ENCODE peak calls at places on chromosome X, in four cellular contexts. Z is psoas muscle, W is IMR-90, B is heart left ventricle. C is an unnamed sample.

GRCh38 chrX:20139966-20140365 is 1.7 kb downstream of the EIF1AX start:
- DNase-seq in B (no peak), Z (no peak), W (peak; percentile 59), C (no peak)

GRCh38 chrX:148681605-148682004 is 181.2 kb downstream of the AFF2 start:
- DNase-seq in B (no peak), W (no peak), Z (no peak), C (no peak)

GRCh38 chrX:119272882-119273806 is 37.1 kb downstream of the PGRMC1 start:
- DNase-seq in W (peak; percentile 21), B (peak; percentile 60), Z (peak; percentile 59), C (peak; percentile 70)

GRCh38 chrX:53714580-53715335 is 28.2 kb upstream of the HUWE1 start:
- DNase-seq in Z (no peak), W (peak; percentile 57), B (no peak), C (no peak)

GRCh38 chrX:149461746-149462145 is 43.4 kb downstream of the IDS start:
- DNase-seq in Z (no peak), B (no peak), W (no peak), C (no peak)

GRCh38 chrX:23434356-23434884 is 99.8 kb downstream of the PTCHD1 start:
- DNase-seq in W (peak; percentile 2), B (peak; percentile 84), Z (peak; percentile 77), C (peak; percentile 91)

GRCh38 chrX:101682723-101683122 is 23.1 kb upstream of the ARMCX2 start:
- DNase-seq in B (no peak), Z (no peak), W (peak; percentile 57), C (no peak)

GRCh38 chrX:43448688-43449087 is 207.4 kb upstream of the MAOA start:
- DNase-seq in B (no peak), W (no peak), Z (no peak), C (no peak)

GRCh38 chrX:46791927-46792825 is 33.3 kb upstream of the SLC9A7 start:
- DNase-seq in W (peak; percentile 92), B (no peak), Z (no peak), C (no peak)

GRCh38 chrX:49877397-49878101 is 1.7 kb upstream of the USP27X start:
- DNase-seq in W (no peak), B (no peak), Z (no peak), C (no peak)

GRCh38 chrX:130915302-130915701 is 12.3 kb upstream of the ENOX2 start:
- DNase-seq in Z (no peak), W (peak; percentile 37), B (no peak), C (no peak)

GRCh38 chrX:9355739-9356138 is 109.1 kb upstream of the TBL1X start:
- DNase-seq in W (no peak), B (no peak), Z (no peak), C (no peak)

GRCh38 chrX:153958605-153959004 is 13.0 kb downstream of the HCFC1 start:
- DNase-seq in W (no peak), B (no peak), Z (no peak), C (peak; percentile 62)

GRCh38 chrX:37690123-37690522 is 4.5 kb downstream of the XK start:
- DNase-seq in Z (no peak), B (no peak), W (no peak), C (no peak)

GRCh38 chrX:136310411-136310810 is 9.6 kb downstream of the ADGRG4 start:
- DNase-seq in Z (no peak), W (peak; percentile 1), B (no peak), C (no peak)

GRCh38 chrX:120302434-120302833 is 8.8 kb downstream of the TMEM255A start:
- DNase-seq in B (no peak), W (no peak), Z (no peak), C (no peak)

GRCh38 chrX:34491126-34491525 is 166.0 kb downstream of the TMEM47 start:
- DNase-seq in Z (no peak), B (no peak), W (no peak), C (no peak)

GRCh38 chrX:152465132-152465531 is 14.0 kb upstream of the GABRA3 start:
- DNase-seq in Z (no peak), W (no peak), B (no peak), C (no peak)

GRCh38 chrX:33183366-33183765 is 28.0 kb downstream of the DMD start:
- DNase-seq in B (peak; percentile 52), W (peak; percentile 82), Z (peak; percentile 31), C (peak; percentile 73)

GRCh38 chrX:42755820-42756219 is 22.1 kb downstream of the PPP1R2C start:
- DNase-seq in Z (peak; percentile 41), W (peak; percentile 42), B (peak; percentile 48), C (peak; percentile 66)

GRCh38 chrX:124719060-124719459 is 372.7 kb downstream of the SH2D1A start:
- DNase-seq in Z (no peak), B (no peak), W (no peak), C (no peak)

GRCh38 chrX:104137496-104137895 is 19.3 kb downstream of the SLC25A53 start:
- DNase-seq in B (no peak), W (no peak), Z (no peak), C (no peak)

GRCh38 chrX:110413727-110414124 is 55.1 kb downstream of the RTL9 start:
- DNase-seq in B (no peak), W (no peak), Z (no peak), C (no peak)

GRCh38 chrX:27162496-27162895 is 300.6 kb downstream of the PPP4R3C start:
- DNase-seq in Z (no peak), B (no peak), W (no peak), C (no peak)

GRCh38 chrX:115592997-115593734 is 32.2 kb downstream of the PLS3 start:
- DNase-seq in Z (no peak), W (peak; percentile 56), B (no peak), C (no peak)

GRCh38 chrX:68498044-68498507 is 775 bp upstream of the YIPF6 start:
- DNase-seq in W (no peak), Z (no peak), B (no peak), C (no peak)
- H3K27ac ChIP-seq in W (peak overlapping the region; percentile 100), Z (peak overlapping the region; percentile 94), B (peak overlapping the region; percentile 94), C (peak overlapping the region; percentile 85)

GRCh38 chrX:108415891-108416290 is 22.3 kb downstream of the COL4A6 start:
- DNase-seq in Z (no peak), W (peak; percentile 57), B (no peak), C (no peak)

GRCh38 chrX:108417257-108417656 is 21.0 kb downstream of the COL4A6 start:
- DNase-seq in W (no peak), B (no peak), Z (no peak), C (no peak)

GRCh38 chrX:108419401-108419800 is 18.8 kb downstream of the COL4A6 start:
- DNase-seq in B (no peak), Z (no peak), W (no peak), C (no peak)

GRCh38 chrX:108412783-108413182 is 25.4 kb downstream of the COL4A6 start:
- DNase-seq in W (no peak), B (no peak), Z (no peak), C (no peak)

GRCh38 chrX:108415146-108415545 is 23.1 kb downstream of the COL4A6 start:
- DNase-seq in Z (no peak), B (no peak), W (no peak), C (no peak)
- H3K4me1 ChIP-seq in Z (no peaks in the 10 kb centered on the region), B (no peaks in the 10 kb centered on the region), W (no peaks in the 10 kb centered on the region), C (no peaks in the 10 kb centered on the region)

GRCh38 chrX:129545408-129545807 is 5.3 kb downstream of the OCRL start:
- DNase-seq in Z (no peak), B (no peak), W (no peak), C (no peak)

GRCh38 chrX:129549124-129549523 is 9.1 kb downstream of the OCRL start:
- DNase-seq in Z (no peak), B (no peak), W (no peak), C (no peak)

GRCh38 chrX:129540068-129540653 is at the start of gene OCRL:
- DNase-seq in W (peak; percentile 59), B (peak; percentile 76), Z (peak; percentile 66), C (peak; percentile 85)

GRCh38 chrX:129540725-129541184 is 696 bp downstream of the OCRL start:
- DNase-seq in B (no peak), Z (peak; percentile 15), W (no peak), C (peak; percentile 69)

DNA sequence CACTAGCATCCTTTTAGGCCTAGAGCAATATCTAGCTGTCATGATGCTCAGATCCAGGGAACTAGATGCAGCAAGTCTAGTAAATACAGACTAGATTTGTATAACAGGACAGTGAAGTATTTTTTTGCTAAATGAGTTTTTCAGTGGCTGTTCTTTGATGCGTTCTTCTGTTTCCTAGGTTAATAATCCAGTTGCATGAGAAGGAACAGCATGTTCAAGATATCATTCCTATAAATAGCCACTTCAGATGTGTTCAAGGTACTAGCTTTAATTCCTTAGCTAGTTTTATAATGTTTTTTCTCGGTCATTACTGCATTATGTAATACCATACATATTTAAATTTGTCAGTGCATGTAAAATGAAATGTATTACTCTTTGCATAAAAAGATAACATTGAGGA is 4.7 kb downstream of the OCRL start:
- DNase-seq in W (no peak), Z (no peak), B (no peak), C (no peak)
- H3K27ac ChIP-seq in W (no peak overlapping the region), Z (no peak overlapping the region), B (no peak overlapping the region), C (no peak overlapping the region)

GRCh38 chrX:69149466-69150293 is 15.6 kb downstream of the PJA1 start:
- DNase-seq in B (no peak), Z (no peak), W (no peak), C (no peak)
- H3K4me1 ChIP-seq in B (no peaks in the 10 kb centered on the region), Z (no peaks in the 10 kb centered on the region), W (no peaks in the 10 kb centered on the region), C (no peaks in the 10 kb centered on the region)